ENCODE peak calls at places on chromosomes 6 and 20, in five cellular contexts. Z, Q, R, A and F are unnamed samples.

GRCh38 chr6:101146389-101146788 is 247.1 kb upstream of the GRIK2 start:
- DNase-seq in Z (peak), A (no peak), Q (no peak), R (no peak), F (no peak)

GRCh38 chr6:106158816-106159215 is 72.7 kb downstream of the PRDM1 start:
- DNase-seq in Z (no peak), A (no peak), R (no peak), Q (no peak), F (no peak)

GRCh38 chr6:19759117-19759880 is 77.9 kb upstream of the ID4 start:
- DNase-seq in R (no peak), A (no peak), Z (peak), Q (no peak), F (no peak)

GRCh38 chr20:48208176-48208575 is 422.9 kb upstream of the SULF2 start:
- DNase-seq in Z (no peak), R (no peak), A (no peak), Q (no peak), F (no peak)

GRCh38 chr6:14144678-14145113 is 27.1 kb downstream of the CD83 start:
- DNase-seq in R (peak), Q (peak), A (peak), Z (peak), F (peak)

GRCh38 chr6:79413562-79414002 is 123.6 kb downstream of the LCA5 start:
- DNase-seq in Q (no peak), A (no peak), R (no peak), Z (peak), F (no peak)

GRCh38 chr20:13492001-13492480 is 146.7 kb downstream of the TASP1 start:
- DNase-seq in Z (peak), R (no peak), Q (no peak), A (no peak), F (peak)

GRCh38 chr6:162181741-162182401 is 545.7 kb downstream of the PRKN start:
- DNase-seq in A (no peak), Q (no peak), R (no peak), Z (peak), F (no peak)

GRCh38 chr20:14963262-14963663 is 625.9 kb upstream of the FLRT3 start:
- DNase-seq in A (no peak), Z (no peak), Q (no peak), R (no peak), F (no peak)

GRCh38 chr20:37406010-37406998 is 60.4 kb downstream of the SRC start:
- DNase-seq in R (no peak), Z (no peak), Q (peak), A (no peak), F (no peak)

GRCh38 chr6:151877458-151877857 is 70.0 kb downstream of the ESR1 start:
- DNase-seq in Z (no peak), R (no peak), A (no peak), Q (no peak), F (no peak)